ENCODE peak calls at places on chromosomes 2 and 18, in ten cellular contexts. I is GM20000, N is stomach, R is dorsolateral prefrontal cortex, F is mammary epithelial cell, U is A549, Q is bronchial epithelial cell, H is breast epithelium, Y is GM10248, K is cardiac fibroblast. W is an unnamed sample.

GRCh38 chr2:85717308-85718005 is 23.3 kb downstream of the GNLY start:
- DNase-seq in I (no peak), N (no peak), R (no peak), F (no peak), U (no peak), Q (no peak), H (no peak), Y (no peak), K (no peak), W (no peak)

GRCh38 chr2:220393717-220394116 is 766.3 kb downstream of the SLC4A3 start:
- DNase-seq in I (no peak), N (no peak), R (no peak), F (no peak), U (no peak), Q (no peak), H (no peak), Y (no peak), K (no peak), W (no peak)

GRCh38 chr18:76627444-76627843 is 132.4 kb upstream of the ZNF516 start:
- DNase-seq in I (no peak), N (no peak), R (no peak), F (no peak), U (no peak), Q (no peak), H (no peak), Y (no peak), K (no peak), W (no peak)

GRCh38 chr2:27583390-27583915 is 611 bp downstream of the ZNF512 start:
- DNase-seq in I (no peak), N (no peak), R (no peak), F (no peak), U (no peak), Q (peak; percentile 7), H (no peak), Y (no peak), K (peak; percentile 36), W (no peak)

GRCh38 chr18:73852789-73853188 is 294.8 kb downstream of the FBXO15 start:
- DNase-seq in I (no peak), N (no peak), R (no peak), F (no peak), U (no peak), Q (no peak), H (no peak), Y (no peak), K (no peak), W (no peak)

GRCh38 chr2:235219048-235219447 is 267.2 kb downstream of the SH3BP4 start:
- DNase-seq in I (no peak), N (no peak), R (no peak), F (no peak), U (no peak), Q (no peak), H (no peak), Y (no peak), K (no peak), W (no peak)

GRCh38 chr2:34104601-34105000 is 505.5 kb upstream of the FAM98A start:
- DNase-seq in I (no peak), N (no peak), R (no peak), F (peak; percentile 65), U (no peak), Q (peak; percentile 79), H (no peak), Y (no peak), K (peak; percentile 36), W (no peak)

GRCh38 chr2:149860276-149860921 is 272.8 kb upstream of the MMADHC start:
- DNase-seq in I (no peak), N (peak; percentile 27), R (no peak), F (no peak), U (no peak), Q (no peak), H (peak; percentile 23), Y (no peak), K (peak; percentile 82), W (peak; percentile 68)

GRCh38 chr2:216672996-216673395 is 22.4 kb downstream of the IGFBP5 start:
- DNase-seq in I (no peak), N (no peak), R (no peak), F (no peak), U (no peak), Q (no peak), H (no peak), Y (no peak), K (no peak), W (no peak)

GRCh38 chr2:144201868-144202468 is 318.0 kb downstream of the ZEB2 start:
- DNase-seq in I (no peak), N (no peak), R (no peak), F (peak; percentile 14), U (no peak), Q (peak; percentile 13), H (no peak), Y (no peak), K (peak; percentile 66), W (no peak)

GRCh38 chr18:21243041-21243431 is 1.0 kb downstream of the GREB1L start:
- DNase-seq in I (peak; percentile 33), N (no peak), R (peak; percentile 42), F (peak; percentile 47), U (peak; percentile 7), Q (no peak), H (no peak), Y (no peak), K (peak; percentile 28), W (no peak)

GRCh38 chr2:191974676-191975075 is 127.8 kb upstream of the CAVIN2 start:
- DNase-seq in I (no peak), N (no peak), R (no peak), F (no peak), U (no peak), Q (no peak), H (no peak), Y (no peak), K (no peak), W (no peak)

GRCh38 chr2:74584088-74584645 is 29.6 kb downstream of the DOK1 start:
- DNase-seq in I (peak; percentile 46), N (no peak), R (no peak), F (no peak), U (no peak), Q (no peak), H (no peak), Y (peak; percentile 50), K (peak; percentile 75), W (no peak)

DNA sequence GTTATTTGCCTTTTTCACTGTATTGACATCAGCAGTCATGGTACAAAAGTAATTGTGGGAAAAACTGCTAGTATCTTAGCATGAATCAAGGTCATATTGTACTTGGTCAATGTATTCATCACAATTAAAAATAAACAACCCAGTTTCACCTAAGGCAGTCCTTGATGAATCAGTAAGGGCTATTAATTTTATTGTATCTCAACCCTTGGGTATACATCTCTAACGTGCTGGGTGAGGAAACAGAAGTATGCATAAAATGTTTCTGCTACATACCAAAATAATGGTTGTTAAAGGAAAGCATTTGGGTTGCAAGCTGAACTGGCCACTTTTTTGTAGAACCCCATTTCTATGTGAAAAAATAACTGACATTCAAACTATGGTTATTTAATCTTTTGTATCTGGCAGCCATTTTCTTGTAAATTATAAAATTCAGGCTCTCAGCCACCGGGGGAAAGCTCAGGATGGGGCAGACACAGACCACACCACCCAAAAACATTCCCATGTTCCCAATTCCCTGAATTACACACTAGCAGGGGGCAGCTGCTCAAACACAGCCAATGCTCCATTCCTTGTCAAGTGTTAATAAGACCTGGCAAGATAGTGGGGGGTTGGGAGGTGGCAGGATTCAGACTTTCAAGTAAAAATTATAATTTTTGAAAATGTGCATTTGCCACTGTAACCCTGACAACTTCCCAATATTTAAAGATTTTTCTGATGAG is 49.3 kb downstream of the OLA1 start:
- DNase-seq in I (no peak), N (no peak), R (no peak), F (peak; percentile 51), U (no peak), Q (no peak), H (no peak), Y (no peak), K (no peak), W (no peak)
- TF ChIP-seq CTCF in I (no peak), N (no peak), R (no peak), F (no peak), U (no peak), Q (no peak), H (no peak), Y (no peak), K (no peak), W (no peak)

DNA sequence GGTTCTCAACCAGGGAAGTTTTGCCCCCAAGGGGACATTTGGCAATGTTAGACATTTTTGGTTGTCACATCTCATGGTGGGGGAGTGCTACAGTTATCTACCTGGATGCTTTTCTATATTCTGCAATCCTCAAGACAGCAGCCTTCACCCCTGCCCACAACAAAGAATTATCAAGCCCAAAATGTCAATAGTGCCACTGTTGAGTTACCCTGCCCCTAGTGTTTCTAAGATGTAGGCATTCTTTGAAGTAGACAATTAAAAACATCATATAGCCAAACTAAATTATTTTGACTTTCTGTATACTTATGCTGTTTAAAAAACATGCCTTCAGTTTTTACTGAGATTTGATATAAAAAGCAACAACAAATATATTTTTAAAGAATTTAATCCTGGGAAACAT is 48.0 kb downstream of the ABI2 start:
- DNase-seq in I (no peak), N (no peak), R (no peak), F (no peak), U (no peak), Q (no peak), H (no peak), Y (no peak), K (no peak), W (no peak)
- TF ChIP-seq CTCF in I (no peak), N (no peak), R (no peak), F (peak; percentile 8), U (peak; percentile 10), Q (no peak), H (no peak), Y (no peak), K (peak; percentile 14), W (no peak)

DNA sequence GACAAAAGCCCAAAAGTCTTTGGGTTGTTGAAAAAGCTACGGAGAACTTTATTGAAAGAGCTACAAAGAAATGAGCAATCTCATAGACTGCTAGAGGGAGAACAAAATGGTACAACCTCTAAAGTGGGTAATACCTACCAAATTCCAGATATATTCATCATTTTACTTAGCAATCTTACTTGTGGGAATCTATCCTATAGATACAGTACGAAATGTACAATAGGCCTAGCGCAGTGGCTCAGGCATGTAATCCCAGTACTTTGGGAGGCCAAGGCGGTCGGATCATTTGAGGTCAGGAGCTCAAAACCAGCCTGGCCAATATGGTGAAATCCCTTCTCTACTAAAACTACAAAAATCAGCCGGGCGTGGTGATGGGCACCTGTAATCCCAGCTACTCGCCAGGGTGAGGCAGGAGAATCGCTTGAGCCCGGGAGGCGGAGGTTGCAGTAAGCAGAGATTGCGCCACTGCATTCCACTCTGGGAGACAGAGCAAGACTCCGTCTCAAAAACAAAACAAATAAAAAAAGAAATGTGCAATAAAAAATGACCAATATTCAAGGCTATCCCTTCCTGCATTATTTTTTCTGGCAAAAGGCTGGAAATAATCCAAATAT is 10.1 kb downstream of the EXOC6B start:
- DNase-seq in I (no peak), N (no peak), R (no peak), F (no peak), U (no peak), Q (peak; percentile 17), H (no peak), Y (no peak), K (peak; percentile 77), W (no peak)
- TF ChIP-seq CTCF in I (no peak), N (no peak), R (no peak), F (no peak), U (peak; percentile 55), Q (no peak), H (no peak), Y (no peak), K (no peak), W (no peak)

DNA sequence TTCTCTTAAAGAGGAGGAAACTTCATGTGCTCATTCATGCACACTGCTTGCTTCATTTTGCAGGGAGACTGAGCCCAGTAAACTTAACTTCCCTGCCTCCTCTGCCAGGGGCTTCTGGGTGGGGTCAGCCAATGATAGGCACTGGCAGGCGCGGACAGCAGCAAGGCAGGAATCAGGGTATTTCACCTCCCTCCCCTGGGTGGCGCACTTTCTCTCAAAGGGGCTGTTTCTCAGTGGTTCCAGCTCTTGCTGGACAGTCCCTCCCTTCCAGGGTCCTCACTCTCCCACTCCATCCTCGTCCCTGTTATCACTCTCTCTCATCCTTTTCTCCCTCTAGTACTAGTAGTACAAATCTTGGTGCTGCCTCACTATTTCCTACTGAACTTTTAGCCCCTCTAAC is 320.5 kb upstream of the ZNF521 start:
- DNase-seq in I (no peak), N (no peak), R (no peak), F (no peak), U (no peak), Q (no peak), H (no peak), Y (no peak), K (no peak), W (no peak)
- TF ChIP-seq CTCF in I (peak; percentile 5), N (no peak), R (no peak), F (peak; percentile 30), U (no peak), Q (no peak), H (no peak), Y (no peak), K (no peak), W (no peak)

W was measured in heart right ventricle.